ENCODE peak calls at places on chromosomes 6 and 20, in ten cellular contexts. Q, O, W, H, M, E, X, R, G and Y are unnamed samples. For H3K9me3, the result is how much of the 10 kb centered on the place peaks cover.

GRCh38 chr20:10511166-10511506 is 76.0 kb downstream of the SLX4IP start:
- DNase-seq in Q (no peak), O (no peak), W (no peak), H (no peak), M (no peak), E (no peak), X (no peak), R (no peak), G (no peak), Y (no peak)

GRCh38 chr6:154504865-154505449 is 5.5 kb downstream of the CNKSR3 start:
- DNase-seq in Q (no peak), O (no peak), W (no peak), H (no peak), M (no peak), E (no peak), X (no peak), R (no peak), G (no peak), Y (no peak)

GRCh38 chr20:62426678-62427077 is 661 bp downstream of the RBBP8NL start:
- DNase-seq in Q (no peak), O (peak), W (peak), H (peak), M (no peak), E (no peak), X (no peak), R (no peak), G (peak), Y (no peak)

GRCh38 chr20:32539817-32540675 is 45.1 kb downstream of the NOL4L start:
- DNase-seq in Q (no peak), O (peak), W (no peak), H (peak), M (no peak), E (no peak), X (no peak), R (peak), G (peak), Y (no peak)

GRCh38 chr6:41469156-41469950 is 76.8 kb upstream of the FOXP4 start:
- DNase-seq in Q (no peak), O (no peak), W (no peak), H (no peak), M (no peak), E (no peak), X (no peak), R (no peak), G (no peak), Y (no peak)

GRCh38 chr6:101090281-101090680 is 209.2 kb upstream of the ASCC3 start:
- DNase-seq in Q (no peak), O (no peak), W (no peak), H (no peak), M (no peak), E (no peak), X (no peak), R (no peak), G (no peak), Y (no peak)

GRCh38 chr6:110951008-110951407 is 7.5 kb upstream of the GTF3C6 start:
- DNase-seq in Q (no peak), O (no peak), W (no peak), H (no peak), M (no peak), E (no peak), X (no peak), R (no peak), G (no peak), Y (no peak)

GRCh38 chr6:169092375-169092774 is 161.3 kb downstream of the THBS2 start:
- DNase-seq in Q (no peak), O (no peak), W (no peak), H (no peak), M (peak), E (no peak), X (no peak), R (no peak), G (no peak), Y (no peak)

GRCh38 chr20:35176132-35176531 is 4.3 kb downstream of the PROCR start:
- DNase-seq in Q (no peak), O (no peak), W (no peak), H (no peak), M (no peak), E (no peak), X (no peak), R (no peak), G (no peak), Y (no peak)

GRCh38 chr6:158543606-158544185 is 16.2 kb upstream of the TMEM181 start:
- DNase-seq in Q (no peak), O (no peak), W (no peak), H (no peak), M (no peak), E (no peak), X (no peak), R (no peak), G (no peak), Y (no peak)

GRCh38 chr6:129661478-129662405 is 48.2 kb downstream of the ARHGAP18 start:
- DNase-seq in Q (no peak), O (no peak), W (no peak), H (no peak), M (no peak), E (no peak), X (no peak), R (no peak), G (no peak), Y (no peak)

GRCh38 chr6:165227644-165228329 is 81.6 kb downstream of the C6orf118 start:
- DNase-seq in Q (no peak), O (no peak), W (no peak), H (no peak), M (no peak), E (no peak), X (no peak), R (no peak), G (no peak), Y (no peak)

GRCh38 chr20:22977047-22977785 is 57.9 kb upstream of the SSTR4 start:
- DNase-seq in Q (peak), O (no peak), W (no peak), H (no peak), M (no peak), E (no peak), X (no peak), R (no peak), G (no peak), Y (no peak)

GRCh38 chr6:113599444-113599843 is 257.7 kb upstream of the MARCKS start:
- DNase-seq in Q (no peak), O (no peak), W (no peak), H (no peak), M (peak), E (no peak), X (no peak), R (no peak), G (no peak), Y (no peak)

GRCh38 chr20:31236953-31237352 is 20.5 kb upstream of the DEFB115 start:
- DNase-seq in Q (no peak), O (no peak), W (no peak), H (no peak), M (no peak), E (no peak), X (no peak), R (no peak), G (no peak), Y (no peak)
- H3K9me3 ChIP-seq in Q (under half), O (half or more), W (under half), H (half or more), M (under half), E (under half), X (under half), R (under half), G (half or more), Y (under half)

GRCh38 chr6:144064831-144065668 is 30.3 kb downstream of the SF3B5 start:
- DNase-seq in Q (no peak), O (no peak), W (no peak), H (no peak), M (no peak), E (no peak), X (peak), R (peak), G (no peak), Y (no peak)
- H3K4me3 ChIP-seq in Q (peak), O (peak), W (peak), H (no peak), M (peak), E (peak), X (peak), R (peak), G (peak), Y (peak)

DNA sequence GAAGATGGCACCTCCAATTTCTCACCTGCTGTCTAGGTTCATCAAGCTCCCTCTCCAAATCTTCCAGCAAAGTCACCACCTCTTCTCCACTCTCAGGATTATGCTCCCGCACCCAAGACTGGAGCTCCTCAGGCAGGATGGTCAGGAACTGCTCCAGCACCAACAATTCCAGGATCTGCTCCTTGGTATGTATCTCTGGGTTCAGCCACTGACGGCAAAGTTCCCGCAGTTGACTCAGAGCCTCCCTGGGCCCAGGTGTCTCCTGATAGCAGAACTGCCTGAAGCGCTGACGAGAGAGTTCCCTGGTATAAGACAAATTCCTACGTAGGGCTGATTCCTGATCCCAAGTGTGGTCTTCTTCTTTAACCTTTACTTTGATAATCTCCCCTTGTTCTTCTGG is 60.6 kb downstream of the GPX5 start:
- DNase-seq in Q (no peak), O (no peak), W (no peak), H (no peak), M (no peak), E (no peak), X (no peak), R (no peak), G (no peak), Y (no peak)
- H3K27ac ChIP-seq in Q (no peak), O (no peak), W (peak), H (peak), M (no peak), E (no peak), X (no peak), R (no peak), G (no peak), Y (no peak)

GRCh38 chr6:12417191-12417590 is 127.0 kb downstream of the EDN1 start:
- DNase-seq in Q (no peak), O (no peak), W (no peak), H (no peak), M (no peak), E (no peak), X (no peak), R (no peak), G (no peak), Y (no peak)
- H3K9me3 ChIP-seq in Q (under half), O (under half), W (under half), H (under half), M (under half), E (under half), X (under half), R (under half), G (under half), Y (under half)

GRCh38 chr20:50724112-50724724 is 7.2 kb upstream of the PARD6B start:
- DNase-seq in Q (no peak), O (no peak), W (no peak), H (no peak), M (no peak), E (no peak), X (no peak), R (no peak), G (no peak), Y (no peak)
- H3K4me3 ChIP-seq in Q (no peak), O (no peak), W (no peak), H (peak), M (no peak), E (no peak), X (no peak), R (no peak), G (no peak), Y (no peak)

GRCh38 chr20:38133680-38134426 is 31.2 kb downstream of the TGM2 start:
- DNase-seq in Q (peak), O (no peak), W (no peak), H (peak), M (no peak), E (peak), X (no peak), R (no peak), G (peak), Y (no peak)
- H3K27ac ChIP-seq in Q (peak), O (peak), W (peak), H (peak), M (no peak), E (no peak), X (no peak), R (no peak), G (peak), Y (peak)

GRCh38 chr6:28090902-28091586 is 10.7 kb downstream of the ZNF165 start:
- DNase-seq in Q (peak), O (no peak), W (no peak), H (no peak), M (no peak), E (no peak), X (no peak), R (no peak), G (no peak), Y (peak)
- H3K9me3 ChIP-seq in Q (under half), O (under half), W (under half), H (half or more), M (under half), E (under half), X (under half), R (under half), G (under half), Y (under half)

DNA sequence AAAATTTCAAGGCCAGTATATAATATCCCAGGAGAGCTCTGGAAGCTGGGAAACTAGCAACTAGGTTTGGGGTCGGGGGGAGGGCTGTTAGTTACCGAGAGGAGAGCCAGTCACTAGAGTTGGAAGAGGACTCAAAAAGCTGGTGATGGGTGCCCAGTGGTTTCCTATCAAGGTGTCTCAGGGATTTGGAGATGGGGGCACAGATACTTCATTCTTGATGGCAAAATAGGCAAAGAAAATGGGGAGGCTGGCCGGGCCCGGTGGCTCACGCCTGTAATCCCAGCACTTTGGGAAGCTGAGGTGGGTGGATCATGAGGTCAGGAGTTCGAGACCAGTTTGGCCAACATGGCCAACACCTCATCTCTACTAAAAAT is 805 bp downstream of the PHF1 start:
- DNase-seq in Q (no peak), O (no peak), W (no peak), H (no peak), M (no peak), E (peak), X (no peak), R (no peak), G (no peak), Y (no peak)
- H3K4me3 ChIP-seq in Q (peak), O (peak), W (peak), H (peak), M (peak), E (peak), X (peak), R (peak), G (peak), Y (peak)

DNA sequence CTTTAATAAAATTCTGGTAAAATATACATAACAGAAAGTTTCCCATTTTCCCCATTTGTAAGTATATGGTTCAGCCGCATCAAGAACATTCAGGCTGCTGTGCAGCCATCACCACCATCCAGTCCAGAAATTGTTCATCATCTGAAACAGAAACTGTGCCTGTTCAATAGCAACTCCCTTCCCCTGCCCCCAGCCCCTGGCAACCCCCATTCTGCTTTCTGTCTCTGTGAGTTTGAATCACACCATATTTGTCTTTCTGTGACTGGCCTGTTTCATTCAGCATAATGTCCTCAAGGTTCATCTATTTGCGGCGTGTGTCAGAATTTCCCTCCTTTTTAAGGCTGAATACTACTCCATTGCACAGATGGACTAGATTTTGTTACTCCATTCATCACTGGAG is 19.1 kb downstream of the VSTM2L start:
- DNase-seq in Q (no peak), O (no peak), W (no peak), H (no peak), M (no peak), E (no peak), X (no peak), R (no peak), G (no peak), Y (no peak)
- H3K27ac ChIP-seq in Q (no peak), O (no peak), W (no peak), H (no peak), M (no peak), E (no peak), X (no peak), R (no peak), G (no peak), Y (no peak)

DNA sequence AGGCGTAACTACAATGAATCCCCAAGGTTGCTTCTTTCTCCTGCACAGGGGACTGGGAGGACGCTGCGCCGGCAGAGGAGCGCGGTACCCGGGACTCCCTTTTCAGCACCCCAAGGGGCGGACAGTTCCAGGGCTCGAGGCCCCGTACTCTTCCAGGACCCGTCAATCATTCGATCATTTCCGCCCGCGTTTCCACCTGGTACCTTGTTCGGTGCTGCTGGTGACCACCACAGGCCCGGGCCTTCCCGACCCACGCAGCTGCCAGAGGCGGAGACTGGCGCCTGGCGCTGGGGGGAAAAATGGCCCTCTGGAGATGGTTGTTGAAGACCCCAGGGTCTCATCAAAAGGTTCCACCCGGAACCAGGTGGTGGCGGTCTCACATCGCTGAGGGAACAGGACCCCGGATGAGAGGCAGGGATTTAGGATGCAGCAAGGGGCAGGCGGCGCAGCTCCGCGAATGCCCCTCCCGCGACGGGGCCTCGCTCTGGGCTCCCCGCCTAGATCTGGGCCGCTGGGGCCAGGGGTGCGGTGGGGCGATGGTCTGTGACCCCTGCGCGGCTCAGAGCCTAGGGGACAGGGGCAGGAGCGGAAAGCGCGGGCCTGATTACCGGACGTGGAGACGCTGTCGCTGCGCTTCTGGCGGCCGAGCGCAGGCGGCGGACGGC is 744 bp downstream of the VSX1 start:
- DNase-seq in Q (no peak), O (peak), W (peak), H (no peak), M (no peak), E (no peak), X (peak), R (peak), G (no peak), Y (peak)
- H3K9me3 ChIP-seq in Q (under half), O (under half), W (under half), H (under half), M (under half), E (under half), X (under half), R (under half), G (under half), Y (under half)